ENCODE peak calls at places on chromosomes 4 and X, in ten cellular contexts. R is HepG2, D is ovary, F is sigmoid colon, J is GM12878, Y is upper lobe of left lung, E is A549, O is stomach, T is transverse colon, K is SK-N-SH. H is an unnamed sample.

GRCh38 chr4:53917719-53918118 is 146.7 kb downstream of the CHIC2 start:
- DNase-seq in R (no peak), D (no peak), F (no peak), J (no peak), Y (no peak), E (no peak), O (no peak), T (no peak), K (no peak), H (no peak)

GRCh38 chr4:9866931-9867330 is 85.5 kb downstream of the DRD5 start:
- DNase-seq in R (no peak), D (no peak), F (no peak), J (no peak), Y (no peak), E (no peak), O (no peak), T (no peak), K (no peak), H (no peak)

GRCh38 chrX:51874123-51874522 is 19.3 kb upstream of the MAGED1 start:
- DNase-seq in R (no peak), D (no peak), F (no peak), J (no peak), Y (no peak), E (no peak), O (no peak), T (no peak), K (no peak), H (no peak)

GRCh38 chrX:15751160-15751819 is 13.2 kb downstream of the CA5B start:
- DNase-seq in R (no peak), D (no peak), F (no peak), J (no peak), Y (no peak), E (peak), O (no peak), T (no peak), K (no peak), H (no peak)

GRCh38 chrX:40623665-40624064 is 437 bp downstream of the MPC1L start:
- DNase-seq in R (no peak), D (no peak), F (no peak), J (no peak), Y (peak), E (no peak), O (no peak), T (no peak), K (no peak), H (no peak)

GRCh38 chrX:29066516-29066915 is 479.3 kb downstream of the IL1RAPL1 start:
- DNase-seq in R (no peak), D (no peak), F (no peak), J (no peak), Y (no peak), E (no peak), O (no peak), T (no peak), K (no peak), H (no peak)

GRCh38 chr4:174214102-174214878 is 69.2 kb downstream of the FBXO8 start:
- DNase-seq in R (no peak), D (no peak), F (no peak), J (no peak), Y (peak), E (no peak), O (no peak), T (no peak), K (no peak), H (no peak)

GRCh38 chrX:70336767-70337166 is 46.9 kb downstream of the KIF4A start:
- DNase-seq in R (no peak), D (no peak), F (no peak), J (peak), Y (no peak), E (no peak), O (no peak), T (no peak), K (no peak), H (no peak)

GRCh38 chr4:78297075-78297815 is 240.1 kb downstream of the FRAS1 start:
- DNase-seq in R (no peak), D (no peak), F (no peak), J (peak), Y (no peak), E (no peak), O (no peak), T (no peak), K (no peak), H (no peak)

GRCh38 chr4:16590792-16591191 is 307.7 kb downstream of the LDB2 start:
- DNase-seq in R (no peak), D (no peak), F (no peak), J (no peak), Y (no peak), E (no peak), O (no peak), T (no peak), K (no peak), H (no peak)

GRCh38 chr4:83252782-83253405 is 31.7 kb downstream of the COQ2 start:
- DNase-seq in R (peak), D (no peak), F (peak), J (no peak), Y (no peak), E (peak), O (peak), T (peak), K (peak), H (no peak)

GRCh38 chr4:57148831-57149230 is 38.6 kb upstream of the IGFBP7 start:
- DNase-seq in R (no peak), D (no peak), F (no peak), J (no peak), Y (no peak), E (no peak), O (no peak), T (no peak), K (no peak), H (no peak)

GRCh38 chr4:77819836-77820679 is 890 bp upstream of the CNOT6L start:
- DNase-seq in R (peak), D (peak), F (peak), J (peak), Y (peak), E (peak), O (peak), T (peak), K (peak), H (peak)

GRCh38 chr4:76546282-76547166 is 111.5 kb downstream of the SHROOM3 start:
- DNase-seq in R (no peak), D (no peak), F (no peak), J (no peak), Y (no peak), E (no peak), O (peak), T (peak), K (no peak), H (no peak)

GRCh38 chr4:62209757-62210156 is 1009.6 kb downstream of the ADGRL3 start:
- DNase-seq in R (no peak), D (no peak), F (no peak), J (no peak), Y (no peak), E (no peak), O (no peak), T (no peak), K (no peak), H (no peak)

GRCh38 chr4:13137400-13137799 is 346.7 kb downstream of the RAB28 start:
- DNase-seq in R (no peak), D (no peak), F (no peak), J (no peak), Y (no peak), E (no peak), O (no peak), T (no peak), K (no peak), H (no peak)

GRCh38 chr4:6733358-6734164 is 17.6 kb downstream of the BLOC1S4 start:
- DNase-seq in R (peak), D (no peak), F (no peak), J (no peak), Y (peak), E (no peak), O (no peak), T (no peak), K (peak), H (no peak)

GRCh38 chr4:122836941-122837340 is 10.3 kb downstream of the FGF2 start:
- DNase-seq in R (no peak), D (no peak), F (no peak), J (no peak), Y (no peak), E (peak), O (no peak), T (no peak), K (no peak), H (no peak)

GRCh38 chr4:28973591-28974350 is 1746.4 kb upstream of the PCDH7 start:
- DNase-seq in R (no peak), D (no peak), F (no peak), J (no peak), Y (no peak), E (no peak), O (no peak), T (no peak), K (no peak), H (no peak)

GRCh38 chrX:96909291-96909690 is 25.6 kb downstream of the RPA4 start:
- DNase-seq in R (no peak), D (no peak), F (no peak), J (no peak), Y (no peak), E (no peak), O (no peak), T (no peak), K (no peak), H (no peak)

GRCh38 chr4:82423245-82424054 is 6.8 kb downstream of the HNRNPDL start:
- DNase-seq in R (no peak), D (no peak), F (no peak), J (no peak), Y (no peak), E (peak), O (no peak), T (no peak), K (no peak), H (no peak)

GRCh38 chr4:34771632-34772031 is 1472.7 kb downstream of the ARAP2 start:
- DNase-seq in R (no peak), D (no peak), F (no peak), J (no peak), Y (no peak), E (peak), O (no peak), T (no peak), K (no peak), H (no peak)

GRCh38 chrX:2474963-2475726 is 25.6 kb downstream of the DHRSX start:
- DNase-seq in R (no peak), D (no peak), F (no peak), J (no peak), Y (no peak), E (peak), O (no peak), T (no peak), K (no peak), H (no peak)

GRCh38 chr4:157226035-157226434 is 5.5 kb downstream of the GRIA2 start:
- DNase-seq in R (no peak), D (no peak), F (no peak), J (no peak), Y (no peak), E (no peak), O (no peak), T (no peak), K (no peak), H (no peak)
- TF ChIP-seq EP300 in R (no peak), D (no peak), F (no peak), J (no peak), Y (no peak), E (no peak), O (no peak), T (no peak), K (no peak), H (no peak)

DNA sequence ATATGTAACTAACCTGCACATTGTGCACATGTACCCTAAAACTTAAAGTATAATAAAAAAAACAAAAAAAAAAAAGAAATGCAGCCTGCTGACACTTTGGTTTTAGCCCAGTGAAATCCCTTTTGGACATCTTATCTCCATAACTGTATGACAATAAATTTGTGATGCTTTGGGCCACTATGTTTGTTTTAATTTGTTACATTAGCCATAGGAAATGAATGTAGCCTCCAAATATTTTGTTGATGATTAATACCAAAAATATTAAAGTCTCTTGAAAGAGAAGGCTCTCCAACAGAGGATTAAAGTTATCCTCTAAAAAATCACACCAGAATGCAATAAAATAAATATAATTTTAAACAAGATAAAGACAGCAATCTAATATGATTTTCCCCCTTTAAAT is 852.7 kb upstream of the SLIT2 start:
- DNase-seq in R (no peak), D (no peak), F (no peak), J (no peak), Y (no peak), E (no peak), O (no peak), T (no peak), K (no peak), H (no peak)
- TF ChIP-seq EP300 in R (no peak), D (no peak), F (no peak), J (no peak), Y (no peak), E (no peak), O (no peak), T (no peak), K (no peak), H (no peak)

DNA sequence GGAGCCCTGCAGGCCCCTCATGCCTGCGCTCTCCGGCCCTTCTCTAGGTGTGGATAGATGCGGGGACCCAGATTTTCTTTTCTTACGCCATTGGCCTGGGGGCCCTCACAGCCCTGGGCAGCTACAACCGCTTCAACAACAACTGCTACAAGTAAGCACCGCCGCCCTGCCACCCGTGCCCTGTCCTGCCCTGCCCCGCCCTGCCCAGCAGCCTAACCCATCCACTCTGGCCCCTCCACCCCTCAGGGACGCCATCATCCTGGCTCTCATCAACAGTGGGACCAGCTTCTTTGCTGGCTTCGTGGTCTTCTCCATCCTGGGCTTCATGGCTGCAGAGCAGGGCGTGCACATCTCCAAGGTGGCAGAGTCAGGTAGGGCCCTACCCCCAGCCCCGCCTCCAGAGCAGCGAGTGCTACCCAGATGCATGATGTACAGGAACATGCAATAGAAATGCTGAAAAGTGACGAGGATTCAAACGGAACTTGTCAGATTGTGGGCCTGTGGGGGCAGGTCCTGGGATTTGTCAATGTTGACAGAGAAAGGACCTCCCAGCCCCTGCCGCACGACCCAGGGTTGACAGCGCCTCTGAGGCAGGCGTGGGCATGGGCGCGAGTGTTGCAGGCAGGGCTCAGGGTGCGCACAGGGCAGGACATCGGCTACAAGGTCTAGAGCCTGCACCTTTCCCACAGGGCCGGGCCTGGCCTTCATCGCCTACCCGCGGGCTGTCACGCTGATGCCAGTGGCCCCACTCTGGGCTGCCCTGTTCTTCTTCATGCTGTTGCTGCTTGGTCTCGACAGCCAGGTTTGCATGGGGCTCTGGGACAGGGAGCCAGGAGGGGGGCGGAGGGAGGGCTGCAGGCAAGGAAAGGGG is 5.7 kb downstream of the SLC6A8 start:
- DNase-seq in R (no peak), D (no peak), F (no peak), J (no peak), Y (peak), E (no peak), O (no peak), T (no peak), K (no peak), H (no peak)
- TF ChIP-seq EP300 in R (no peak), D (no peak), F (no peak), J (no peak), Y (no peak), E (no peak), O (no peak), T (no peak), K (no peak), H (no peak)

GRCh38 chr4:184536070-184536880 is 61.9 kb upstream of the IRF2 start:
- DNase-seq in R (no peak), D (no peak), F (no peak), J (no peak), Y (no peak), E (no peak), O (no peak), T (peak), K (no peak), H (no peak)

GRCh38 chr4:184540307-184540706 is 66.0 kb upstream of the IRF2 start:
- DNase-seq in R (no peak), D (no peak), F (no peak), J (no peak), Y (no peak), E (no peak), O (no peak), T (no peak), K (no peak), H (no peak)

GRCh38 chr4:184537269-184538022 is 63.1 kb upstream of the IRF2 start:
- DNase-seq in R (peak), D (peak), F (peak), J (peak), Y (peak), E (peak), O (peak), T (peak), K (peak), H (peak)

GRCh38 chr4:184536881-184537248 is 62.5 kb upstream of the IRF2 start:
- DNase-seq in R (no peak), D (no peak), F (no peak), J (no peak), Y (no peak), E (no peak), O (no peak), T (no peak), K (no peak), H (no peak)

DNA sequence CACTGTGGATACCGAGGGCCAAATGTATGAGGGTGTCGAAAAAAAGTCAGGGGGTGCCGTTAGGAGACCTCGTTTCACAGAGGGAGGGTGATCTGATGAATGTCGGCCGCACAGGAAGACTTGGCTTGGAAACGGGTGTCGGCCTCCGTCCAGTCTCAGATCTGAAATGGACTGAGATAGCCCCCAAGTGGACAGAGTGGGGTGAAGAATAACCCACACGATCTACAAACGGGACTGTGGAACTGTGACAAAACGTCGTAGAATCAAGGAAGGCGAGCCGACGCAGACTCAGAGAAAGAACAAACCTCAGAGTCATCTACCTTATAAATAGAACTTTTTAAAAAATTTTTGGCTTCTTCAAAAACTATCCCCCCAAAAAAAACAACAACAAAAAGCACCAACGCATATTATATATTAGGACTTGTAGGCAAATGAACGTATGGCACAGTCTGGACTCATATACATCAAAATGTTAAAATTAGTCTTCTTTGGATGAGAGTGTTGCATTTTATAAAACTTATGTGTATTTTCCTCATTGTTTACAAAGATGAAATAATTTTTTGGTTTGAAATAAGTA is 63.8 kb upstream of the IRF2 start:
- DNase-seq in R (peak), D (peak), F (peak), J (peak), Y (no peak), E (peak), O (peak), T (peak), K (peak), H (peak)
- TF ChIP-seq EP300 in R (no peak), D (no peak), F (no peak), J (no peak), Y (no peak), E (no peak), O (no peak), T (no peak), K (no peak), H (no peak)

GRCh38 chrX:136214551-136214950 is 36.6 kb downstream of the MAP7D3 start:
- DNase-seq in R (peak), D (no peak), F (no peak), J (no peak), Y (no peak), E (no peak), O (no peak), T (no peak), K (no peak), H (no peak)

GRCh38 chrX:136210806-136211205 is 40.4 kb downstream of the MAP7D3 start:
- DNase-seq in R (no peak), D (no peak), F (no peak), J (no peak), Y (no peak), E (no peak), O (no peak), T (no peak), K (no peak), H (no peak)

GRCh38 chrX:136211766-136212556 is 39.2 kb downstream of the MAP7D3 start:
- DNase-seq in R (no peak), D (no peak), F (peak), J (no peak), Y (no peak), E (no peak), O (no peak), T (no peak), K (no peak), H (no peak)

GRCh38 chrX:136210243-136210642 is 41.0 kb downstream of the MAP7D3 start:
- DNase-seq in R (no peak), D (no peak), F (no peak), J (no peak), Y (no peak), E (no peak), O (no peak), T (no peak), K (no peak), H (no peak)

GRCh38 chrX:136212557-136213111 is 38.6 kb downstream of the MAP7D3 start:
- DNase-seq in R (no peak), D (no peak), F (peak), J (no peak), Y (no peak), E (no peak), O (no peak), T (no peak), K (no peak), H (no peak)
- TF ChIP-seq EP300 in R (no peak), D (no peak), F (no peak), J (no peak), Y (no peak), E (no peak), O (no peak), T (no peak), K (no peak), H (no peak)

DNA sequence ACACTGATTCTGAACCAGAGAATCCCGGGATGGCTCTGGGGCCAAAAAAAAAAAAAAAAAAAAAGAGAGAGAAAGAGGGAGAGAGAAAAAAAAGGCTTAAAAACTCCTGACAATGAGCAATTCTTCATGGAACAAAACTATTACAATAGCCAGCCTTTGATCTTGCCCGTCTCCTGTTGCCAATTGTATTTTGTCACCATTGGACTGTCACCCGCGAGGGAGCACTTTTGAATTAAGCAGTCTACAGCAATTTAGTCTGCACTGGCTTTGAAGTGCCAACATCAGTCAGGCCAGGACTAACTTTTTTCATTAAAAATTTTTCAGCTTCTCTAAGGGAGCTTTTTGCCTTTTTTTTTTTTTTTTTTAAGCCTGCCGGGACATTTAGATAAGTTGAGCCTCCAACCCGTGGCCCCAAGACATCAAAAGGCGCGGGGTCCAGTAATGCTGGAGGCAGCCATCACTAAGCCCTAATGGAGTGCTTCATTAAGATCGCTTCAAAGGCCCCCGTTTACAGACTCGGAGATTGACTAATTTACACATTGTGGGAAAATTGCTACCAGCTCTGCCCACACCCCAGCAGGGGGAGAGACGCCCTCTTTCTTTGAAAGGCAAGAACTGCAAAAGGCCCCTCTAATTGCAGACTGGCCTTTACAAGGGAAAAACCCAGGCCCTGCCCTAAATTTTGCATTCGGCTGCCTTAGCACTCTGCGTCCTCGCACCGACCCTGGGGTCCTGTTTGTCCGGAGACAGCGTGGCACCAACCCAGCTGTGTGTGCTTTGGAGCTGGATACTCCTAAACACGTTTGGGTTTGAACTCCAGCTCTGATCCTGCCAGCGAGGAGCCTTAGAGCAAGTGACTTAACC is 98.1 kb upstream of the MSX1 start:
- DNase-seq in R (peak), D (no peak), F (no peak), J (no peak), Y (no peak), E (no peak), O (no peak), T (no peak), K (peak), H (no peak)
- TF ChIP-seq EP300 in R (no peak), D (no peak), F (no peak), J (no peak), Y (no peak), E (no peak), O (no peak), T (no peak), K (no peak), H (no peak)

H was measured in tibial nerve.